ENCODE peak calls at places on chromosomes 13 and 19, in five cellular contexts. R is heart left ventricle, E is tibial nerve, U is Caco-2, N is stomach. J is an unnamed sample. For H3K4me1, the result is how much of the 10 kb centered on the place peaks cover.

GRCh38 chr13:104485571-104485970 is 1419.4 kb upstream of the SLC10A2 start:
- DNase-seq in N (no peak), E (no peak), U (no peak), R (no peak), J (no peak)

GRCh38 chr13:48500652-48501197 is 32.2 kb downstream of the RCBTB2 start:
- DNase-seq in U (no peak), N (no peak), E (no peak), R (no peak), J (no peak)

GRCh38 chr19:6772028-6772865 is at the start of gene VAV1:
- DNase-seq in R (peak), N (peak), E (no peak), U (no peak), J (no peak)

GRCh38 chr13:49098198-49098597 is 121.9 kb upstream of the MLNR start:
- DNase-seq in E (no peak), N (no peak), U (no peak), R (peak), J (no peak)

GRCh38 chr19:51546650-51547396 is 15.4 kb upstream of the SIGLEC6 start:
- DNase-seq in U (peak), E (no peak), N (no peak), R (no peak), J (no peak)

GRCh38 chr13:80904386-80904785 is 563.5 kb upstream of the SPRY2 start:
- DNase-seq in E (no peak), N (no peak), R (no peak), U (no peak), J (no peak)

GRCh38 chr19:2494447-2495129 is 18.7 kb downstream of the GADD45B start:
- DNase-seq in N (peak), E (peak), U (no peak), R (peak), J (no peak)

GRCh38 chr19:34351382-34351802 is 13.6 kb upstream of the GPI start:
- DNase-seq in N (peak), E (no peak), R (no peak), U (no peak), J (no peak)

GRCh38 chr13:31768351-31768750 is 29.0 kb downstream of the RXFP2 start:
- DNase-seq in E (no peak), U (no peak), N (no peak), R (no peak), J (no peak)

GRCh38 chr13:49046534-49046933 is 70.8 kb downstream of the FNDC3A start:
- DNase-seq in R (no peak), U (no peak), E (no peak), N (no peak), J (no peak)

GRCh38 chr19:13153627-13154240 is 3.5 kb downstream of the IER2 start:
- DNase-seq in U (no peak), N (peak), E (no peak), R (no peak), J (no peak)

GRCh38 chr13:45511310-45512147 is 46.8 kb downstream of the COG3 start:
- DNase-seq in N (no peak), R (no peak), U (no peak), E (no peak), J (peak)

GRCh38 chr13:65926750-65927171 is 1303.4 kb downstream of the PCDH9 start:
- DNase-seq in U (peak), R (peak), E (no peak), N (peak), J (peak)

GRCh38 chr19:51644636-51645271 is 1.9 kb downstream of the SIGLEC14 start:
- DNase-seq in R (no peak), U (no peak), E (no peak), N (no peak), J (no peak)

DNA sequence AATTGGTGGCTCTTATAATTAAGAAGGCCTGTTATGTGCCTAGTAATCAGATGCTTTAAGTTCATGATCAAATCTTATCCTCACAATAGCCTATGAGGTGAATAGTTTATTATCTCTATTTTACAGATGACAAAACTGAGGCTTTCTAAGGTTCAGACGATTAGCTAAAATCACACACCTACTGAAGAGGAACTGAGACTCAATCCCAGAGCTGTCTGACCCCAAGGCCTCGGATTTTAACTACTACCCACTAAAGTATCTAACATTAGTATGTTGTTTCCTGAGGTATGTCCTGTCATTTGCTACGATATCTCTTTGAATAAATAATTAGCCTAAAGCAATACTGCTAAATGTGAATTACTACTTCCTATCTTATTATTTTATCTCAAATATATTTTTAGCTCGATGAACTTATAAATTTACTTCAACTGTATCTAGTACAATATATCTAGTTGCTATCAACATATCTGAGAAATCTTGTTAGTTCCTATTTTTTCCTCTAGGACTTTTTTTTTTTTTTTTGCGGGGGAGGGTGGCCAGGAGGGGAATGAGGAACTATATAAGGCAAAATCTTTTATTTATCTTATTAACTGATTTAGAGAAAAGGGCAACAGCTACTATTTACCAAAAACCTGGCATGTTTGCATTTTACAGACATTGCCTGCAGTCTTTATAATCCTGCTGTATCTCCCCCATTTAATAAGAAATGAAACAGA is 118.5 kb downstream of the ABCC4 start:
- DNase-seq in U (no peak), N (no peak), R (no peak), E (no peak), J (no peak)
- H3K4me1 ChIP-seq in U (under half), N (under half), R (under half), E (under half), J (under half)

GRCh38 chr19:4911786-4912672 is 2.7 kb downstream of the UHRF1 start:
- DNase-seq in N (peak), E (peak), U (no peak), R (peak), J (no peak)
- H3K4me1 ChIP-seq in N (under half), E (under half), U (under half), R (half or more), J (under half)

GRCh38 chr19:48627211-48627864 is 8.0 kb downstream of the SPHK2 start:
- DNase-seq in E (no peak), U (peak), N (no peak), R (no peak), J (no peak)
- H3K4me1 ChIP-seq in E (half or more), U (half or more), N (under half), R (under half), J (under half)

GRCh38 chr13:60757481-60757880 is 360.5 kb downstream of the TDRD3 start:
- DNase-seq in E (no peak), N (no peak), U (no peak), R (no peak), J (no peak)
- H3K4me1 ChIP-seq in E (under half), N (under half), U (under half), R (under half), J (under half)

DNA sequence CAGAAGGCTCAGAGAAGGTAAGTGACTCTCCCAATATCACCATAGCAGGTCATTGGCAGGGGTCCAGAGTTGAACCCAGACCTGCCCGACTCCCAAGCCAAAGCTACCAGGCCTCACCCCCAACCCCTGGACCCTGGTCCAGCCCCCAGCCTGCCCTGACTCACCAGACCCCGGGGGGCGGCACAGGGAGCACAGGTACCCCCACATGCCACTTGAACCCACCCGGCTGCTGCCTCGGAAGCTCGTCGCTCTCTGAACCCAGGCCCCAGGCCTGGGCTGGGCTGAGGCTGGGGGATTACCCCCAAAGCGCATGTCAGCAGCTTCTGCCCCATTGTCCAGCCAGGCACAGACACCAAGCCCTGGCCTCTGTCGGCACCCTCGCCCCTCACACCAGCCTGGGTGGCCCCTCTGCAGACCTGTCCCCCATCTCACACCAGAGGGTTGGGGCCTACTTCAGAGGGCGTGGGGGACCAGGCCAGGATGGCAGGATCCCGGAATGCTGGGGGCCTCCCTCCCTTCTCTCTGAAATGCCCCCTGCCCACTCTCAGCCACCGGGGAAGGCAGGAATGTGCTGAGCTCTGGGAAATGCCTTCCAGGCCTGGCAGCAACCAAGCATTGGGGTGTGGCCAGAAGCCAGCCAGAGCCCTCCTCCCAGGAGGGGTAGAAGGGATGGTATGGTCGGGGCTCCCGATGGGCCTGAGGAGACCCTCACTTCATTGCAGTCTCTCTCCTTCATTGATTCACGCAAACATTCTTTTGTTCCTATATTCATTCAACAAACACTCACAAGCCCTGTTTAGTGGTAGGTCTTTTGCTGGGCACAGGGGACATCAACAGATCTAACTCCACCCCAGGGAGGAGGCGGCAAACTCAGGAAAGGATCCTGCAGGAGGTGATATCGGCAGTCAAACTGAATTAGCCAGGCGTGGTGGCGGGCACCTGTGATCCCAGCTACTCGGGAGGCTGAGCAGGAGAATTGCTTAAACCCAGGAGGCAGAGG is 1.7 kb upstream of the PRX start:
- DNase-seq in U (no peak), N (no peak), R (no peak), E (no peak), J (no peak)
- H3K4me1 ChIP-seq in U (under half), N (under half), R (under half), E (under half), J (under half)